ENCODE peak calls at places on chromosomes 3 and 15, in nine cellular contexts. X is CD4-positive, alpha-beta T cell; S is adrenal gland; T is GM20000; C is epithelial cell of esophagus; K is nephron progenitor cell; I is glutamatergic neuron; W is fibroblast of the aortic adventitia; R is fibroblast of lung. N is an unnamed sample.

GRCh38 chr3:171163724-171164465 is 137.4 kb upstream of the SLC2A2 start:
- DNase-seq in X (no peak), C (peak; percentile 59), W (no peak), R (peak; percentile 16), T (no peak), S (no peak), K (no peak), I (no peak), N (no peak)

GRCh38 chr3:121690777-121691405 is 30.2 kb upstream of the HCLS1 start:
- DNase-seq in X (no peak), R (no peak), C (no peak), T (peak; percentile 64), S (no peak), W (no peak), I (no peak), K (no peak), N (peak; percentile 39)

GRCh38 chr3:185663929-185664328 is 77.8 kb downstream of the SENP2 start:
- DNase-seq in W (no peak), C (no peak), I (no peak), K (no peak), X (no peak), R (no peak), S (no peak), T (no peak), N (no peak)

GRCh38 chr3:146152841-146153240 is 8.1 kb downstream of the PLOD2 start:
- DNase-seq in C (no peak), I (no peak), R (no peak), W (no peak), X (no peak), S (no peak), K (no peak), T (no peak), N (no peak)

GRCh38 chr15:44087578-44088190 is 107.4 kb downstream of the FRMD5 start:
- DNase-seq in C (peak; percentile 86), R (peak; percentile 94), T (no peak), I (no peak), K (no peak), X (no peak), S (no peak), W (peak; percentile 94), N (no peak)

GRCh38 chr3:120780977-120781376 is 38.4 kb downstream of the GTF2E1 start:
- DNase-seq in R (peak; percentile 95), K (no peak), S (peak; percentile 93), C (peak; percentile 80), X (no peak), I (no peak), W (peak; percentile 81), T (peak; percentile 51), N (peak; percentile 20)

GRCh38 chr15:100249096-100249815 is 92.5 kb downstream of the ADAMTS17 start:
- DNase-seq in K (no peak), X (no peak), S (peak; percentile 6), C (no peak), R (no peak), T (no peak), I (no peak), W (no peak), N (no peak)

GRCh38 chr3:54067060-54067459 is 55.3 kb upstream of the CACNA2D3 start:
- DNase-seq in X (no peak), S (no peak), C (peak; percentile 81), R (no peak), W (no peak), K (no peak), I (no peak), T (no peak), N (no peak)

GRCh38 chr3:62371735-62372591 is 1.4 kb downstream of the FEZF2 start:
- DNase-seq in T (peak; percentile 30), S (no peak), W (no peak), C (no peak), X (no peak), R (no peak), K (no peak), I (peak; percentile 37), N (peak; percentile 21)

GRCh38 chr3:31793040-31793439 is 188.0 kb downstream of the OSBPL10 start:
- DNase-seq in K (no peak), W (no peak), C (no peak), T (no peak), S (no peak), I (no peak), R (no peak), X (no peak), N (no peak)

GRCh38 chr3:171569571-171570132 is 109.4 kb upstream of the TNIK start:
- DNase-seq in K (no peak), I (no peak), T (no peak), C (no peak), R (no peak), X (no peak), S (no peak), W (no peak), N (no peak)

GRCh38 chr3:182440101-182440500 is 353.2 kb upstream of the ATP11B start:
- DNase-seq in W (no peak), C (no peak), T (no peak), R (no peak), S (no peak), K (no peak), X (no peak), I (no peak), N (no peak)

GRCh38 chr3:104273046-104273649 is 1093.6 kb upstream of the ALCAM start:
- DNase-seq in X (no peak), T (no peak), R (peak; percentile 32), S (no peak), I (no peak), C (peak; percentile 52), W (peak; percentile 71), K (no peak), N (no peak)

GRCh38 chr3:13846716-13847570 is 32.9 kb downstream of the WNT7A start:
- DNase-seq in K (no peak), C (no peak), I (no peak), W (no peak), X (no peak), T (no peak), R (no peak), S (no peak), N (no peak)

GRCh38 chr3:44880284-44880683 is 5.9 kb downstream of the TGM4 start:
- DNase-seq in T (no peak), C (no peak), K (no peak), X (no peak), W (no peak), R (no peak), I (no peak), S (no peak), N (no peak)

GRCh38 chr3:44883999-44884431 is 9.6 kb downstream of the TGM4 start:
- DNase-seq in C (peak; percentile 93), T (no peak), S (no peak), W (peak; percentile 98), I (no peak), R (peak; percentile 98), X (no peak), K (no peak), N (no peak)

GRCh38 chr3:44885618-44886017 is 11.2 kb downstream of the TGM4 start:
- DNase-seq in S (peak; percentile 73), K (no peak), W (peak; percentile 95), T (no peak), I (no peak), X (no peak), C (peak; percentile 97), R (peak; percentile 95), N (no peak)

GRCh38 chr3:44886561-44886960 is 12.2 kb downstream of the TGM4 start:
- DNase-seq in I (no peak), X (no peak), C (peak; percentile 97), R (peak; percentile 28), K (no peak), S (no peak), T (no peak), W (no peak), N (no peak)

GRCh38 chr3:44883213-44883955 is 9.0 kb downstream of the TGM4 start:
- DNase-seq in K (no peak), R (no peak), W (no peak), S (no peak), I (no peak), X (no peak), T (no peak), C (peak; percentile 80), N (no peak)
- TF ChIP-seq CTCF in K (no peak), R (no peak), W (no peak), S (no peak), I (no peak), X (no peak), T (no peak), C (no peak), N (no peak)

GRCh38 chr15:51829360-51830278 is at the start of gene TMOD3:
- DNase-seq in C (peak; percentile 92), W (peak; percentile 89), K (peak; percentile 97), I (peak; percentile 97), X (peak; percentile 84), S (peak; percentile 86), T (peak; percentile 97), R (peak; percentile 84), N (peak; percentile 96)
- TF ChIP-seq CTCF in C (no peak), W (peak; percentile 8), K (no peak), I (no peak), X (no peak), S (no peak), T (no peak), R (no peak), N (no peak)

DNA sequence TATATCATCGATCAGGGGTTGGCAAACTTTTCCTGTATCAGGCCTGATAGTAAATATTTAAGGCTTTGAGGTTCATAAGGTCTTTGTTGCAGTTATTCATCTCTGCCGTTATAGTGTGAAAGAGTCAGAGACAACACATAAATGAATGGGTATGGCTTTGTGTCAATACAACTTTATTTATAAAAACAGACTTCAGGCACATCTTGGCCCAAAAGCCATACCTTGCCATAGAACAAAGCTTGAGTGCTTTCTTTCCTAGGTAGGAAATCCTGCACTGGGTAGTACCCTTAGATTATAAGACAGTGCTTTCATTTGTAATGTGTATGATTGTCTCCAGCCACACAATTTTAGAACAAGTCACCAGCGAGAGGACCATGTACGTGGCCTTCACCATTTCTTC is 58.9 kb upstream of the MAGI1 start:
- DNase-seq in R (no peak), C (no peak), I (no peak), X (no peak), K (no peak), T (no peak), S (no peak), W (no peak), N (no peak)
- TF ChIP-seq CTCF in R (no peak), C (no peak), I (no peak), X (no peak), K (no peak), T (no peak), S (no peak), W (no peak), N (no peak)

GRCh38 chr15:84859651-84860050 is 24.8 kb upstream of the SLC28A1 start:
- DNase-seq in R (no peak), C (no peak), K (no peak), W (no peak), S (no peak), X (no peak), I (no peak), T (no peak), N (no peak)

GRCh38 chr15:84865074-84865569 is 19.3 kb upstream of the SLC28A1 start:
- DNase-seq in I (no peak), W (no peak), C (no peak), X (no peak), K (no peak), T (no peak), R (no peak), S (no peak), N (no peak)

GRCh38 chr15:84862214-84862975 is 22.1 kb upstream of the SLC28A1 start:
- DNase-seq in C (no peak), R (no peak), X (no peak), S (no peak), W (no peak), K (no peak), T (no peak), I (no peak), N (no peak)

GRCh38 chr15:84864429-84864795 is 20.1 kb upstream of the SLC28A1 start:
- DNase-seq in C (no peak), T (no peak), I (no peak), K (no peak), X (no peak), W (no peak), R (no peak), S (no peak), N (no peak)

GRCh38 chr15:84863480-84864428 is 20.7 kb upstream of the SLC28A1 start:
- DNase-seq in K (no peak), X (no peak), T (no peak), I (no peak), W (peak; percentile 78), S (no peak), C (no peak), R (peak; percentile 8), N (no peak)
- TF ChIP-seq CTCF in K (no peak), X (no peak), T (no peak), I (no peak), W (peak; percentile 62), S (peak; percentile 27), C (no peak), R (peak; percentile 40), N (no peak)